ENCODE peak calls at places on chromosome X, in nine cellular contexts. L is uterus; Y is neuronal stem cell; J is WERI-Rb-1; A is aorta; S is naive thymus-derived CD4-positive, alpha-beta T cell; H is hepatocyte; T is upper lobe of right lung; U is GM23248. O is an unnamed sample.

GRCh38 chrX:16708016-16708415 is 4.5 kb downstream of the CTPS2 start:
- DNase-seq in L (no peak), H (no peak), Y (no peak), T (no peak), U (no peak), J (no peak), A (no peak), S (no peak), O (no peak)

GRCh38 chrX:53078943-53079342 is 3.2 kb upstream of the TSPYL2 start:
- DNase-seq in J (no peak), Y (no peak), T (no peak), H (no peak), S (no peak), L (no peak), A (no peak), U (no peak), O (no peak)

GRCh38 chrX:78455901-78456300 is 128.5 kb upstream of the CYSLTR1 start:
- DNase-seq in A (no peak), J (no peak), H (no peak), S (no peak), L (no peak), U (peak; percentile 39), Y (no peak), T (no peak), O (no peak)

GRCh38 chrX:134173541-134174272 is 63.3 kb upstream of the CCDC160 start:
- DNase-seq in H (no peak), J (no peak), U (no peak), L (no peak), T (no peak), Y (no peak), A (no peak), S (no peak), O (no peak)

GRCh38 chrX:21758488-21758887 is 572 bp upstream of the SMPX start:
- DNase-seq in S (no peak), H (no peak), Y (no peak), T (no peak), A (no peak), L (no peak), J (no peak), U (no peak), O (no peak)

GRCh38 chrX:40933132-40934078 is 151.8 kb upstream of the USP9X start:
- DNase-seq in Y (no peak), A (no peak), S (no peak), H (peak; percentile 44), T (no peak), J (no peak), U (peak; percentile 61), L (no peak), O (no peak)

GRCh38 chrX:107731831-107732502 is 43.6 kb downstream of the TSC22D3 start:
- DNase-seq in T (peak; percentile 90), L (peak; percentile 89), H (peak; percentile 93), U (peak; percentile 70), J (no peak), S (no peak), A (peak; percentile 93), Y (no peak), O (peak; percentile 84)

GRCh38 chrX:119429471-119429870 is 30.3 kb downstream of the SLC25A43 start:
- DNase-seq in U (peak; percentile 11), S (no peak), J (no peak), H (no peak), L (no peak), T (no peak), A (no peak), Y (no peak), O (no peak)

GRCh38 chrX:46209037-46209436 is 336.2 kb downstream of the ZNF674 start:
- DNase-seq in A (no peak), S (no peak), T (no peak), Y (no peak), H (no peak), L (no peak), U (no peak), J (no peak), O (no peak)

GRCh38 chrX:23937100-23937499 is 29.3 kb downstream of the CXorf58 start:
- DNase-seq in T (no peak), Y (no peak), L (no peak), U (peak; percentile 10), H (no peak), A (no peak), J (peak; percentile 13), S (no peak), O (no peak)

GRCh38 chrX:106959897-106960296 is 39.7 kb downstream of the CLDN2 start:
- DNase-seq in U (peak; percentile 37), Y (no peak), J (no peak), T (no peak), L (no peak), A (no peak), H (peak; percentile 50), S (no peak), O (no peak)

GRCh38 chrX:101265869-101266428 is 25.2 kb downstream of the TAF7L start:
- DNase-seq in H (no peak), S (no peak), L (no peak), Y (no peak), U (peak; percentile 66), T (no peak), A (no peak), J (no peak), O (no peak)

GRCh38 chrX:104795804-104796203 is 229.8 kb downstream of the IL1RAPL2 start:
- DNase-seq in T (no peak), J (no peak), H (no peak), U (no peak), Y (no peak), L (no peak), A (no peak), S (no peak), O (no peak)

GRCh38 chrX:148161661-148162060 is 180.5 kb downstream of the FMR1NB start:
- DNase-seq in T (no peak), H (no peak), U (no peak), L (no peak), Y (no peak), A (no peak), J (no peak), S (no peak), O (no peak)

GRCh38 chrX:69070949-69071650 is 94.2 kb downstream of the PJA1 start:
- DNase-seq in L (peak; percentile 54), A (peak; percentile 76), Y (no peak), J (no peak), U (peak; percentile 25), S (no peak), T (no peak), H (no peak), O (no peak)

GRCh38 chrX:118181030-118181429 is 64.4 kb upstream of the KLHL13 start:
- DNase-seq in L (no peak), H (no peak), U (peak; percentile 5), Y (no peak), J (no peak), S (no peak), A (no peak), T (no peak), O (no peak)

GRCh38 chrX:154729439-154729838 is 21.4 kb downstream of the GAB3 start:
- DNase-seq in L (no peak), A (no peak), S (no peak), Y (no peak), T (no peak), H (no peak), U (peak; percentile 34), J (no peak), O (no peak)
- H3K27ac ChIP-seq in L (peak overlapping the region; percentile 65), A (peak overlapping the region; percentile 86), S (no peak overlapping the region), Y (no peak overlapping the region), T (peak overlapping the region; percentile 82), H (peak overlapping the region; percentile 25), U (peak overlapping the region; percentile 15), J (no peak overlapping the region), O (peak overlapping the region; percentile 89)

DNA sequence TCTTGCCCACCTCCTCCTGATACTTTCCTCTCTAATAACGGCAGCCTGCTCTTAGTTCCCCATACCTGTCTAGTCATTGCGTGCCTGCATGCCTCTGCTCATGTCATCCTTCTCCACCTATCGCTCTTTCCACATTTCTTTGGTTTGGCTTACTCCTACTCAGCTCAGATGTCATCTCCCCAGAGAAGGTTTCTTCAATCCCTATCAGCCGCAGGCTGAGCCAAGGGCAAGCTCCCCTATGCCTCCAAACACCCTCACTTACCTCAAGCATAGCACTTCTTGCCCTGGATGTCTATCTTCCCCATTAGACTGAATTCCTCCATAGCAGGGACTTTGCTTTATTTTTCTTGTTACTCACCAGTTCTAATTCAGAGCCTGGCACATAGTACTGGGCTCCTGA is 26.6 kb downstream of the FRMD7 start:
- DNase-seq in S (no peak), L (no peak), H (no peak), T (no peak), A (no peak), Y (no peak), J (no peak), U (no peak), O (no peak)
- H3K27ac ChIP-seq in S (no peak overlapping the region), L (peak overlapping the region; percentile 31), H (no peak overlapping the region), T (no peak overlapping the region), A (peak overlapping the region; percentile 79), Y (no peak overlapping the region), J (no peak overlapping the region), U (no peak overlapping the region), O (no peak overlapping the region)

DNA sequence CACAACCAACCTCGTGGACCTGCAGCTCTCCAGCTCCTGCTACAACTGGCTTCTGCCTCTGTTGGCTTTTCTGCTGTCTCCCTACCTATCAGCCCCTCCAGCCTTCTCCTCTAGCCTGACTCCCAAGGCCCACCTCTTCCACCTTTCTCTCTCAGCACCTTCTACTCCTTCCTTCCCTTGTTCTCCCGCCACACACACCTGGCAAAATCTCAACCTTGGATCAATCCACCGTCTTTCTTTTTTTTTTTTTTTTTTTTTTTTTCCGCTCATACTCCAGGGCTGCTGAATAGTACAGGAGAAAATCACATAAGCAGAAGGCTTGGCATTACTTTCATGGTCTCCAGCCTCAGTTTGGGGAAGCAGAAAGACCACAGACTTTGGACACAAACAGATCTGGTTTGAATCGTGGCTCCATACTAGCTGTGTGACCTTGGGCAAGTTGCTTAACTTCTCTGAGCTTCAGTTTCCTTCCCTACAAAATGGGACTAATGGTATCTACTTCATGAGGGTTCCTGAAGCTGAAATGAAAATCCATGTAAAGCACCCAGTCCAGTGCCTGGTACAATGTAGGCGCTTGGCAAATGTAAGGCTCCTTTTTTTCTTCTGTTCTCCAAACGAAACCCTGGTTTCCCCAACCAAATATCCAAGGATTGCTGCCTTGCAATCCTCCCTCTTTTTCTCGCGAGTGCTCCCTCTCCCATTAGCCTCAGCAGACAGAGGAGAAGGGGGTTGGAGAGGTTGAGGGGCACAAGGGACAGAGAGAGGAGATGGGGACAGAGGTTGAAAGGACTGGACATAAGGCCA is 1.7 kb downstream of the FGD1 start:
- DNase-seq in Y (no peak), S (no peak), H (no peak), L (no peak), A (no peak), T (no peak), J (no peak), U (peak; percentile 41), O (no peak)
- H3K27ac ChIP-seq in Y (no peak overlapping the region), S (no peak overlapping the region), H (peak overlapping the region; percentile 80), L (peak overlapping the region; percentile 88), A (peak overlapping the region; percentile 40), T (no peak overlapping the region), J (peak overlapping the region; percentile 78), U (peak overlapping the region; percentile 89), O (no peak overlapping the region)

GRCh38 chrX:155615938-155616337 is 3.2 kb upstream of the TMLHE start:
- DNase-seq in A (no peak), Y (no peak), U (no peak), S (no peak), H (no peak), L (no peak), J (no peak), T (no peak), O (no peak)

GRCh38 chrX:155611302-155611701 is 1.4 kb downstream of the TMLHE start:
- DNase-seq in Y (no peak), U (peak; percentile 0), A (no peak), L (no peak), T (no peak), J (no peak), H (no peak), S (no peak), O (no peak)

GRCh38 chrX:155613927-155614559 is 1.3 kb upstream of the TMLHE start:
- DNase-seq in J (no peak), S (no peak), L (no peak), A (no peak), T (no peak), H (no peak), U (no peak), Y (no peak), O (no peak)

GRCh38 chrX:155612312-155613224 is at the start of gene TMLHE:
- DNase-seq in T (peak; percentile 77), J (peak; percentile 80), H (peak; percentile 80), S (peak; percentile 68), Y (peak; percentile 9), L (peak; percentile 55), A (peak; percentile 79), U (peak; percentile 74), O (peak; percentile 57)
- H3K27ac ChIP-seq in T (peak within 1 kb of the TSS; percentile 90), J (peak within 1 kb of the TSS; percentile 85), H (peak within 1 kb of the TSS; percentile 99), S (peak within 1 kb of the TSS; percentile 96), Y (no peak within 1 kb of the TSS), L (peak within 1 kb of the TSS; percentile 71), A (peak within 1 kb of the TSS; percentile 73), U (peak within 1 kb of the TSS; percentile 84), O (peak within 1 kb of the TSS; percentile 84)